ENCODE peak calls at places on chromosomes 12 and 14, in eight cellular contexts. A is left ventricle myocardium inferior, R is AG10803, T is endodermal cell, H is IMR-90, Y is SJSA1, C is astrocyte, M is tibial nerve. U is an unnamed sample.

GRCh38 chr12:42361909-42362706 is 36.1 kb downstream of the PPHLN1 start:
- DNase-seq in H (peak), M (no peak), A (no peak), R (no peak), T (no peak), Y (no peak), C (peak), U (no peak)

GRCh38 chr14:101200650-101201516 is 297.4 kb upstream of the RTL1 start:
- DNase-seq in Y (peak), H (no peak), T (peak), A (no peak), C (no peak), M (no peak), R (no peak), U (peak)

GRCh38 chr14:102898776-102899515 is 23.5 kb upstream of the AMN start:
- DNase-seq in M (no peak), Y (no peak), H (no peak), C (no peak), A (no peak), T (no peak), R (no peak), U (no peak)

GRCh38 chr12:130194154-130194553 is 31.9 kb downstream of the FZD10 start:
- DNase-seq in A (no peak), R (no peak), Y (no peak), M (no peak), H (no peak), C (no peak), T (no peak), U (no peak)

GRCh38 chr14:23605931-23606585 is 27.5 kb upstream of the JPH4 start:
- DNase-seq in M (no peak), Y (no peak), H (peak), T (no peak), A (no peak), R (no peak), C (peak), U (no peak)

GRCh38 chr14:50342211-50343080 is 30.3 kb downstream of the DMAC2L start:
- DNase-seq in R (peak), H (peak), M (peak), A (peak), T (peak), Y (peak), C (peak), U (peak)

GRCh38 chr12:70660620-70661219 is 23.5 kb upstream of the PTPRB start:
- DNase-seq in R (peak), H (peak), A (peak), M (no peak), Y (peak), C (peak), T (no peak), U (peak)

GRCh38 chr12:80268924-80269749 is 169.8 kb downstream of the OTOGL start:
- DNase-seq in A (no peak), H (peak), C (peak), M (no peak), T (no peak), R (peak), Y (no peak), U (no peak)

GRCh38 chr12:100229036-100229635 is 28.5 kb downstream of the ACTR6 start:
- DNase-seq in C (no peak), Y (no peak), R (peak), M (no peak), A (no peak), T (peak), H (peak), U (no peak)

GRCh38 chr14:61528591-61529021 is 166.7 kb upstream of the HIF1A start:
- DNase-seq in T (no peak), M (no peak), R (peak), C (peak), H (peak), A (no peak), Y (no peak), U (no peak)

GRCh38 chr12:56198836-56199235 is 9.6 kb upstream of the SMARCC2 start:
- DNase-seq in M (no peak), R (peak), T (no peak), C (peak), Y (no peak), A (no peak), H (peak), U (no peak)

GRCh38 chr12:45186762-45187161 is 29.1 kb upstream of the ANO6 start:
- DNase-seq in A (no peak), R (no peak), Y (no peak), T (no peak), H (no peak), C (no peak), M (no peak), U (no peak)

GRCh38 chr14:101478796-101479410 is 82.4 kb upstream of the DIO3 start:
- DNase-seq in C (no peak), T (peak), M (no peak), R (no peak), H (no peak), A (no peak), Y (peak), U (no peak)

GRCh38 chr14:100764716-100765115 is 38.0 kb downstream of the DLK1 start:
- DNase-seq in A (no peak), M (no peak), T (no peak), R (no peak), Y (no peak), C (no peak), H (no peak), U (no peak)

GRCh38 chr14:36619853-36620252 is 37.4 kb upstream of the NKX2-8 start:
- DNase-seq in C (no peak), H (no peak), A (no peak), R (no peak), M (no peak), T (no peak), Y (no peak), U (no peak)

GRCh38 chr14:53295985-53296582 is 143.0 kb upstream of the DDHD1 start:
- DNase-seq in Y (no peak), A (no peak), H (peak), M (peak), C (peak), T (no peak), R (peak), U (no peak)

GRCh38 chr12:115443351-115443938 is 759.5 kb upstream of the TBX3 start:
- DNase-seq in T (peak), R (no peak), A (no peak), M (no peak), Y (no peak), C (no peak), H (no peak), U (no peak)

GRCh38 chr14:71680733-71681387 is 251.4 kb upstream of the RGS6 start:
- DNase-seq in T (peak), R (no peak), M (no peak), C (no peak), Y (no peak), A (no peak), H (no peak), U (no peak)

GRCh38 chr12:89062996-89063395 is 289.3 kb downstream of the DUSP6 start:
- DNase-seq in Y (no peak), M (no peak), T (no peak), C (no peak), A (no peak), H (no peak), R (no peak), U (no peak)

GRCh38 chr12:94560416-94561221 is 89.7 kb downstream of the TMCC3 start:
- DNase-seq in C (peak), H (peak), T (peak), Y (no peak), R (no peak), A (no peak), M (no peak), U (peak)

GRCh38 chr12:25482637-25483036 is 70.4 kb downstream of the LMNTD1 start:
- DNase-seq in Y (no peak), C (no peak), H (no peak), R (peak), T (no peak), A (no peak), M (no peak), U (no peak)

GRCh38 chr14:45838597-45838996 is 585.6 kb upstream of the MIS18BP1 start:
- DNase-seq in C (no peak), A (no peak), H (no peak), T (no peak), M (no peak), R (no peak), Y (no peak), U (no peak)

DNA sequence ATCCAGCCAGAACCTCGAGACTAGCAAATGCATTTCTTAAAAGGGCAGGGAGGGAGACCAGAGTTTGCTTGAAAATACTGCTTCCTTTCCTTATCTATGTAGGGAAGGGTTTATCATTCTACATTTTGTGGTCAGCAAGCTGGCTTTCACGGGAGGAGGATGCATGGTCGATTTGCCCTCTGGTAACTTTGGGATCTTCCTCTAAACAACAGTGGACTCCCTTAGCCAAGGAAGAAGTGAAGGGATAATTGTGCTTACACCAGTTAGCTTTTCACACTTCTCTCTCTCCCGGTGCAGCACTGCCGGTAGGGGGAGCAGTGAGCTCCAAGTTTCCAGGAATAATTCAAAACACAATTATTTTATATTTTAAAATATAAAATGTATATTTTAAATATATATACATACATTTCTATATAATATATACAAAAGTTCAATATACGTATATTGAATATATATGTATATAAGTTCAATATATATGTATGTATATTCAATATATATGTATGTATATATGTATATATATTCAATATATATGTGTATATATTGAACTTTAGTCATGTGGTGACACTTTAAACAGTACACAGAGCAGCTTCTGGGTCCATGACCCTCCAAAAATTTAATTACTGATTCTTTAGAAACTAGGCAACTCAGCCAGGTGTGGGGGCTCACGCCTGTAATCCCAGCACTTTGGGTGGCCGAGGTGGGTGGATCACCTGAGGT is 4.5 kb upstream of the ACACB start:
- DNase-seq in H (peak), Y (no peak), M (peak), A (peak), C (peak), T (peak), R (peak), U (peak)
- H3K4me3 ChIP-seq in H (peak), Y (peak), M (peak), A (peak), C (peak), T (no peak), R (peak), U (no peak)

GRCh38 chr12:50024804-50025186 is 499 bp downstream of the RACGAP1 start:
- DNase-seq in C (no peak), H (no peak), R (no peak), M (no peak), T (no peak), Y (no peak), A (no peak), U (no peak)

GRCh38 chr12:50025187-50026059 is at the start of gene RACGAP1:
- DNase-seq in Y (peak), T (peak), C (peak), R (peak), M (peak), H (peak), A (peak), U (peak)

GRCh38 chr12:50026691-50027090 is 1.4 kb upstream of the RACGAP1 start:
- DNase-seq in R (no peak), H (no peak), M (no peak), C (no peak), T (no peak), Y (no peak), A (no peak), U (peak)

GRCh38 chr12:50022903-50023302 is 2.4 kb downstream of the RACGAP1 start:
- DNase-seq in R (no peak), Y (no peak), T (no peak), H (no peak), C (no peak), A (no peak), M (no peak), U (no peak)

DNA sequence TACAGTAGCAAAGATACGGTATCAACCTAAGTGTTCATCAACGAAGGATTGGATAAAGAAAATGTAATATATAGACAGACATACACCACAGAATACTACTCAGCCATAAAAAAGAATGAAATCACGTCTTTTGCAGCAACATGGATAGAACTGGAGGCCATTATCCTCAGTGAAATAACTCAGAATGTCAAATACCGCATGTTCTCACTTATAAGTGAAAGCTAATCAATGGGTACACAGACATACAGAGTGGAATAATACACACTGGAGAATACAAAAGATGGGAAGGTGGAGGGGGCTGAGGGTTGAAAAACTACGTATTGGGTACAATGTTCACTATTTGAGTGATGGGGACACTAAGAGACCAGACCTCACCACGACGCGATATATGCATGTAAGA is 1.1 kb downstream of the RACGAP1 start:
- DNase-seq in A (no peak), T (no peak), M (no peak), C (no peak), H (no peak), Y (no peak), R (no peak), U (no peak)
- H3K4me3 ChIP-seq in A (peak), T (peak), M (no peak), C (peak), H (no peak), Y (peak), R (peak), U (no peak)

GRCh38 chr14:55807059-55807499 is 227.1 kb downstream of the KTN1 start:
- DNase-seq in M (peak), A (peak), Y (no peak), T (no peak), H (peak), C (peak), R (peak), U (peak)
- H3K4me3 ChIP-seq in M (no peak), A (peak), Y (no peak), T (no peak), H (no peak), C (no peak), R (no peak), U (no peak)

GRCh38 chr14:91866511-91867295 is 633 bp downstream of the TC2N start:
- DNase-seq in T (no peak), Y (no peak), M (no peak), R (no peak), C (no peak), H (no peak), A (no peak), U (no peak)
- H3K4me3 ChIP-seq in T (no peak), Y (no peak), M (no peak), R (no peak), C (no peak), H (no peak), A (no peak), U (no peak)